ENCODE peak calls at places on chromosome 1, in six cellular contexts. Q is T-helper 22 cell; T is lower leg skin; J is esophagus squamous epithelium; R is stimulated activated CD8-positive, alpha-beta memory T cell treated with anti-CD3 and anti-CD28 coated beads, Interleukin-2, amount 100 ng/mL, for 1 hour; C is type B pancreatic cell. U is an unnamed sample.

GRCh38 chr1:24384251-24385090 is 29.1 kb downstream of the STPG1 start:
- DNase-seq in C (no peak), J (no peak), Q (no peak), R (no peak), T (no peak), U (peak)

GRCh38 chr1:226736001-226736907 is 2.8 kb downstream of the ITPKB start:
- DNase-seq in J (no peak), R (no peak), Q (no peak), C (no peak), T (no peak), U (no peak)

GRCh38 chr1:225434041-225434440 is 6.2 kb upstream of the LBR start:
- DNase-seq in R (no peak), J (no peak), T (no peak), C (no peak), Q (no peak), U (no peak)

GRCh38 chr1:225762002-225762441 is 15.6 kb upstream of the SRP9 start:
- DNase-seq in R (no peak), Q (no peak), T (no peak), J (no peak), C (no peak), U (no peak)

GRCh38 chr1:110111081-110111480 is 1.2 kb upstream of the UBL4B start:
- DNase-seq in Q (no peak), R (no peak), J (no peak), C (no peak), T (no peak), U (no peak)

GRCh38 chr1:78286686-78287085 is 204.1 kb upstream of the PTGFR start:
- DNase-seq in C (no peak), J (no peak), T (no peak), Q (no peak), R (no peak), U (no peak)

GRCh38 chr1:194654956-194655355 is 1468.5 kb upstream of the B3GALT2 start:
- DNase-seq in Q (no peak), T (no peak), C (no peak), J (no peak), R (no peak), U (no peak)

GRCh38 chr1:21022279-21023040 is 154.2 kb downstream of the EIF4G3 start:
- DNase-seq in Q (no peak), C (no peak), J (no peak), R (no peak), T (peak), U (no peak)

GRCh38 chr1:4027492-4028138 is 127.5 kb upstream of the C1orf174 start:
- DNase-seq in T (no peak), R (no peak), Q (no peak), C (peak), J (no peak), U (no peak)

U was measured in lower lobe of right lung.